ENCODE peak calls at places on chromosomes 13 and 19, in four cellular contexts. B, S, Z and P are unnamed samples.

GRCh38 chr19:15243236-15243957 is 11.1 kb upstream of the EPHX3 start:
- DNase-seq in B (no peak), Z (no peak), S (no peak), P (no peak)

GRCh38 chr19:7611541-7612279 is 16.0 kb downstream of the CAMSAP3 start:
- DNase-seq in Z (no peak), S (no peak), B (no peak), P (no peak)

GRCh38 chr19:33376931-33377557 is 3.5 kb downstream of the CEBPG start:
- DNase-seq in Z (peak; percentile 32), S (no peak), B (no peak), P (no peak)

GRCh38 chr13:45850020-45850613 is 1.4 kb downstream of the SIAH3 start:
- DNase-seq in S (no peak), B (no peak), Z (no peak), P (no peak)

GRCh38 chr19:16045893-16046292 is 30.4 kb upstream of the TPM4 start:
- DNase-seq in B (no peak), S (no peak), Z (no peak), P (no peak)

GRCh38 chr19:1466461-1467227 is 12.4 kb downstream of the C19orf25 start:
- DNase-seq in S (no peak), B (no peak), Z (no peak), P (no peak)

GRCh38 chr13:28535734-28536133 is 40.8 kb upstream of the FLT1 start:
- DNase-seq in Z (no peak), B (no peak), S (no peak), P (no peak)

GRCh38 chr19:35224681-35225604 is 3.6 kb downstream of the FAM187B start:
- DNase-seq in B (no peak), S (no peak), Z (no peak), P (no peak)

GRCh38 chr13:37453246-37453645 is 145.3 kb downstream of the POSTN start:
- DNase-seq in B (no peak), Z (peak; percentile 10), S (no peak), P (no peak)

GRCh38 chr19:21158523-21159135 is 16.8 kb downstream of the ZNF431 start:
- DNase-seq in B (no peak), Z (peak; percentile 7), S (no peak), P (no peak)

GRCh38 chr13:48487968-48488367 is 44.9 kb downstream of the RCBTB2 start:
- DNase-seq in Z (no peak), B (no peak), S (no peak), P (no peak)